ENCODE peak calls at places on chromosomes 11 and 22, in five cellular contexts. M is posterior cingulate gyrus, W is colonic mucosa, S is Karpas-422, N is NCI-H2081. R is an unnamed sample.
A peak's percentile ranks its signal among the peaks of the same experiment; 100 is the strongest.

GRCh38 chr11:111393096-111393495 is 14.0 kb upstream of the POU2AF1 start:
- DNase-seq in W (no peak), M (no peak), N (no peak), S (peak; percentile 72), R (no peak)

GRCh38 chr11:116459644-116460043 is 313.1 kb downstream of the BUD13 start:
- DNase-seq in W (no peak), M (no peak), N (no peak), S (no peak), R (no peak)

GRCh38 chr11:69893631-69894030 is 74.4 kb upstream of the FGF3 start:
- DNase-seq in W (no peak), S (no peak), N (no peak), M (no peak), R (no peak)

GRCh38 chr11:119169272-119169719 is 771 bp downstream of the NLRX1 start:
- DNase-seq in W (peak; percentile 36), M (no peak), S (no peak), N (no peak), R (peak; percentile 51)

GRCh38 chr11:112770017-112770416 is 191.2 kb upstream of the NCAM1 start:
- DNase-seq in S (no peak), M (no peak), W (no peak), N (no peak), R (no peak)

GRCh38 chr22:18056161-18056666 is 21.6 kb upstream of the PEX26 start:
- DNase-seq in W (no peak), N (no peak), S (peak; percentile 59), M (peak; percentile 69), R (peak; percentile 74)

GRCh38 chr11:68889948-68890446 is 13.6 kb downstream of the MRPL21 start:
- DNase-seq in S (no peak), W (peak; percentile 28), M (no peak), N (no peak), R (peak; percentile 74)

GRCh38 chr11:11608783-11609232 is 13.0 kb downstream of the GALNT18 start:
- DNase-seq in W (no peak), N (no peak), M (no peak), S (no peak), R (no peak)

GRCh38 chr11:91794146-91794545 is 430.5 kb upstream of the FAT3 start:
- DNase-seq in M (no peak), W (no peak), N (no peak), S (no peak), R (no peak)

GRCh38 chr11:46554205-46555162 is 39.3 kb downstream of the AMBRA1 start:
- DNase-seq in M (no peak), N (no peak), W (no peak), S (no peak), R (peak; percentile 68)

GRCh38 chr11:75966546-75967287 is 151.7 kb downstream of the UVRAG start:
- DNase-seq in M (no peak), S (no peak), N (no peak), W (no peak), R (peak; percentile 19)

GRCh38 chr11:32210601-32211000 is 119.7 kb downstream of the RCN1 start:
- DNase-seq in S (no peak), W (no peak), M (no peak), N (no peak), R (no peak)

GRCh38 chr22:46069518-46070214 is 80.7 kb upstream of the PPARA start:
- DNase-seq in N (peak; percentile 91), S (peak; percentile 90), W (peak; percentile 98), M (peak; percentile 92), R (no peak)

GRCh38 chr11:100942016-100942415 is 187.6 kb downstream of the PGR start:
- DNase-seq in M (no peak), W (no peak), N (peak; percentile 12), S (no peak), R (no peak)

GRCh38 chr22:36350751-36351594 is 36.8 kb downstream of the MYH9 start:
- DNase-seq in W (peak; percentile 23), S (no peak), M (no peak), N (no peak), R (peak; percentile 47)

GRCh38 chr11:117898059-117898458 is 21.6 kb upstream of the FXYD6 start:
- DNase-seq in W (no peak), M (no peak), N (no peak), S (no peak), R (no peak)

GRCh38 chr11:119319702-119320592 is 3.0 kb upstream of the MCAM start:
- DNase-seq in M (peak; percentile 75), S (no peak), N (no peak), W (no peak), R (no peak)

GRCh38 chr11:44945639-44946038 is 5.0 kb downstream of the TP53I11 start:
- DNase-seq in W (no peak), S (no peak), M (no peak), N (no peak), R (no peak)

GRCh38 chr22:41914611-41915034 is 251 bp downstream of the SHISA8 start:
- DNase-seq in S (no peak), W (no peak), N (no peak), M (no peak), R (no peak)

GRCh38 chr11:130815074-130815802 is 101.0 kb downstream of the SNX19 start:
- DNase-seq in M (no peak), N (no peak), S (no peak), W (no peak), R (peak; percentile 56)

GRCh38 chr11:95827661-95828060 is 37.4 kb downstream of the CEP57 start:
- DNase-seq in M (no peak), S (no peak), N (no peak), W (no peak), R (no peak)

GRCh38 chr11:44622190-44622650 is 56.8 kb downstream of the CD82 start:
- DNase-seq in M (no peak), N (no peak), S (peak; percentile 38), W (peak; percentile 14), R (no peak)

GRCh38 chr11:1480555-1481482 is 5.8 kb downstream of the MOB2 start:
- DNase-seq in M (peak; percentile 4), W (no peak), S (no peak), N (no peak), R (no peak)

GRCh38 chr11:19934828-19935259 is 222.2 kb downstream of the NAV2 start:
- DNase-seq in S (no peak), N (no peak), W (no peak), M (no peak), R (no peak)

GRCh38 chr11:16773981-16774710 is 35.7 kb downstream of the C11orf58 start:
- DNase-seq in M (no peak), W (no peak), S (no peak), N (no peak), R (no peak)

GRCh38 chr22:36012332-36012731 is 16.3 kb downstream of the RBFOX2 start:
- DNase-seq in M (no peak), S (no peak), N (no peak), W (no peak), R (no peak)

GRCh38 chr11:115505165-115505564 is 950 bp upstream of the CADM1 start:
- DNase-seq in W (no peak), N (peak; percentile 14), M (no peak), S (no peak), R (peak; percentile 30)

GRCh38 chr11:119315139-119316016 is 1.6 kb downstream of the MCAM start:
- DNase-seq in N (no peak), S (peak; percentile 71), M (peak; percentile 69), W (no peak), R (no peak)

GRCh38 chr11:34052608-34053160 is 1.2 kb downstream of the CAPRIN1 start:
- DNase-seq in N (peak; percentile 5), M (peak; percentile 21), S (peak; percentile 64), W (peak; percentile 42), R (peak; percentile 48)

GRCh38 chr11:29518389-29519174 is 498.2 kb downstream of the KCNA4 start:
- DNase-seq in W (no peak), N (no peak), S (peak; percentile 86), M (no peak), R (peak; percentile 50)

GRCh38 chr11:112588252-112588668 is 327.6 kb upstream of the PLET1 start:
- DNase-seq in N (peak; percentile 93), M (peak; percentile 80), S (peak; percentile 84), W (peak; percentile 40), R (peak; percentile 92)

GRCh38 chr11:132471491-132471890 is 1060.8 kb downstream of the OPCML start:
- DNase-seq in N (no peak), W (no peak), S (no peak), M (no peak), R (no peak)

GRCh38 chr11:90256404-90257157 is 33.7 kb upstream of the CHORDC1 start:
- DNase-seq in W (no peak), M (no peak), S (no peak), N (no peak), R (no peak)

GRCh38 chr11:115276182-115276581 is 228.0 kb downstream of the CADM1 start:
- DNase-seq in N (no peak), M (no peak), S (no peak), W (no peak), R (no peak)

GRCh38 chr22:22059476-22060002 is 77.0 kb upstream of the TOP3B start:
- DNase-seq in S (peak; percentile 87), N (no peak), M (no peak), W (no peak), R (no peak)

R was measured in hepatocyte.